ENCODE peak calls at places on chromosomes 4 and X, in five cellular contexts. T, G, R, C and E are unnamed samples.
A peak's percentile ranks its signal among the peaks of the same experiment; 100 is the strongest.

GRCh38 chrX:13398073-13398823 is 78.4 kb upstream of the ATXN3L start:
- DNase-seq in G (peak; percentile 99), T (peak; percentile 100), R (no peak), C (peak; percentile 17), E (peak; percentile 70)

GRCh38 chr4:181770971-181771370 is 472.2 kb upstream of the TENM3 start:
- DNase-seq in G (no peak), R (no peak), C (no peak), T (peak; percentile 15), E (no peak)

GRCh38 chr4:133320576-133321170 is 171.6 kb downstream of the PCDH10 start:
- DNase-seq in G (peak; percentile 29), T (peak; percentile 3), C (peak; percentile 17), R (no peak), E (peak; percentile 26)

GRCh38 chr4:26349496-26349895 is 28.7 kb downstream of the RBPJ start:
- DNase-seq in G (no peak), R (no peak), C (no peak), T (no peak), E (no peak)

GRCh38 chrX:134969726-134970125 is 21.1 kb upstream of the SMIM10 start:
- DNase-seq in C (no peak), R (no peak), T (no peak), G (no peak), E (no peak)

GRCh38 chrX:68694429-68695205 is 47.2 kb downstream of the STARD8 start:
- DNase-seq in G (no peak), C (peak; percentile 35), R (no peak), T (no peak), E (no peak)

GRCh38 chr4:137610960-137611359 is 78.7 kb upstream of the PCDH18 start:
- DNase-seq in R (no peak), C (no peak), T (peak; percentile 19), G (peak; percentile 13), E (peak; percentile 1)

GRCh38 chr4:183158062-183158461 is 59.0 kb downstream of the WWC2 start:
- DNase-seq in G (no peak), C (no peak), R (no peak), T (peak; percentile 90), E (no peak)

GRCh38 chr4:38803833-38804653 is 548 bp downstream of the TLR1 start:
- DNase-seq in T (no peak), G (no peak), C (no peak), R (no peak), E (no peak)

GRCh38 chr4:16001484-16001858 is 38.5 kb upstream of the FGFBP2 start:
- DNase-seq in G (peak; percentile 73), C (peak; percentile 62), T (peak; percentile 72), R (peak; percentile 61), E (peak; percentile 43)

GRCh38 chrX:136658151-136658550 is 10.2 kb downstream of the CD40LG start:
- DNase-seq in T (no peak), C (no peak), R (no peak), G (no peak), E (no peak)

GRCh38 chrX:154648931-154649863 is 4.2 kb downstream of the CTAG2 start:
- DNase-seq in R (no peak), G (no peak), C (no peak), T (no peak), E (no peak)

GRCh38 chr4:139606600-139607301 is 50.7 kb upstream of the SETD7 start:
- DNase-seq in R (no peak), T (peak; percentile 70), C (peak; percentile 36), G (peak; percentile 86), E (no peak)

GRCh38 chr4:118988635-118988972 is 100.0 kb downstream of the SYNPO2 start:
- DNase-seq in C (no peak), G (no peak), T (no peak), R (no peak), E (no peak)
- TF ChIP-seq MAFK in C (no peak), G (no peak), T (no peak), R (no peak), E (no peak)

GRCh38 chrX:95760356-95760755 is 924.3 kb upstream of the DIAPH2 start:
- DNase-seq in T (no peak), R (no peak), C (no peak), G (no peak), E (no peak)

GRCh38 chrX:95762716-95763115 is 921.9 kb upstream of the DIAPH2 start:
- DNase-seq in C (no peak), R (no peak), T (no peak), G (peak; percentile 4), E (no peak)

GRCh38 chrX:95764972-95765451 is 919.6 kb upstream of the DIAPH2 start:
- DNase-seq in R (peak; percentile 41), C (peak; percentile 1), G (peak; percentile 40), T (peak; percentile 23), E (peak; percentile 4)
- TF ChIP-seq MAFK in R (no peak), C (no peak), G (no peak), T (no peak), E (no peak)

GRCh38 chrX:19072372-19072771 is 49.9 kb downstream of the ADGRG2 start:
- DNase-seq in R (no peak), C (no peak), T (no peak), G (peak; percentile 40), E (peak; percentile 34)
- TF ChIP-seq MAFK in R (no peak), C (no peak), T (no peak), G (no peak), E (no peak)

DNA sequence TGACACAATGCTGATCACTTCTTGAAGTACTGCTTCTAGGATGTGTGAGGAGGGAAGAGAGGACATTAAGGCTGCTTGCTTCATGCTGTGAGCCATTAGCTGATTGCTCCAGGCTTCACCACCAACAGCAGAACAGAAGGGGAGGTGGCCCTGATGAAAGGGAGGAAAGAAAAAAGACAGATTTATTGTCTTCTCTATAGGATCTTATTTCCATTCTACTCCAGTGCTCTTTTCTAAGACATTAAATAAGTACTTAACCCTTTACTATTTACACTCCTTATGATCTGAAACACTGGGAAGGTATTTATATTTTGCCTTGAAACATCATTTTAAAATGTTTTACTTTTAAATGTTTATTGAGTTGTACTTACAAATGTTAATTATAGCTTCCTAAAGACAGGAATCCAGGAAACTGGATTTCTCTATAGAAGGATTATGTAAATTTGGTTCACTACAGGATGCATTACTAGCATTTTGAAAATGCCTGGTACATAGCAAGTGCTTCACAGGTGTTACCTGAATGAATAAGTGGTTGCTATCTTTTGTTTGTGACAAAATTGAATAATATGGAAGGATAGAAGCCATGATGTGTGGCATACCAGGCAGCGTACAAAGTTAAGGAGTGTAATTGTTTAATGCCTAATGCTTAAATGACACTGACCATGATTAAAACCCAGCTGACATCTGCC is 680.9 kb upstream of the ATOH1 start:
- DNase-seq in T (no peak), C (no peak), G (no peak), R (no peak), E (no peak)
- TF ChIP-seq MAFK in T (no peak), C (no peak), G (no peak), R (no peak), E (no peak)